ENCODE peak calls at places on chromosomes 3 and 15, in four cellular contexts. Z is CD8-positive, alpha-beta memory T cell; I is GM06990; O is hepatocyte. C is an unnamed sample.

GRCh38 chr3:100753846-100754245 is 44.6 kb downstream of the TFG start:
- DNase-seq in I (no peak), Z (no peak), O (no peak), C (no peak)

GRCh38 chr3:14802332-14802731 is 16.4 kb upstream of the FGD5 start:
- DNase-seq in I (no peak), Z (no peak), O (no peak), C (no peak)

GRCh38 chr15:57640935-57641682 is 49.4 kb downstream of the MYZAP start:
- DNase-seq in Z (no peak), I (no peak), O (peak), C (no peak)

GRCh38 chr3:196471551-196471950 is 32.0 kb downstream of the RNF168 start:
- DNase-seq in O (no peak), I (no peak), Z (no peak), C (no peak)

GRCh38 chr15:61889706-61890105 is 170.5 kb downstream of the VPS13C start:
- DNase-seq in O (no peak), Z (no peak), I (no peak), C (no peak)

GRCh38 chr3:119175869-119176756 is 2.7 kb downstream of the UPK1B start:
- DNase-seq in Z (no peak), I (no peak), O (peak), C (peak)

GRCh38 chr3:132870596-132870995 is 148.4 kb upstream of the NPHP3 start:
- DNase-seq in I (no peak), O (no peak), Z (no peak), C (no peak)

GRCh38 chr3:53079791-53080555 is 34.1 kb upstream of the SFMBT1 start:
- DNase-seq in Z (no peak), O (no peak), I (no peak), C (no peak)

GRCh38 chr3:191399918-191400317 is 61.0 kb upstream of the PYDC2 start:
- DNase-seq in O (no peak), Z (no peak), I (no peak), C (no peak)

GRCh38 chr3:183545688-183546087 is 9.8 kb downstream of the KLHL6 start:
- DNase-seq in I (no peak), O (no peak), Z (no peak), C (no peak)

GRCh38 chr3:52182691-52183090 is 15.3 kb upstream of the ALAS1 start:
- DNase-seq in Z (no peak), O (no peak), I (no peak), C (no peak)

GRCh38 chr15:72184165-72184811 is 13.3 kb downstream of the GRAMD2A start:
- DNase-seq in Z (no peak), O (peak), I (no peak), C (peak)

GRCh38 chr3:113533534-113533892 is 1.2 kb downstream of the SIDT1 start:
- DNase-seq in I (no peak), O (no peak), Z (peak), C (no peak)

GRCh38 chr15:33292718-33293307 is 18.0 kb upstream of the RYR3 start:
- DNase-seq in Z (no peak), O (peak), I (no peak), C (no peak)

GRCh38 chr3:99128740-99129505 is 227.4 kb upstream of the DCBLD2 start:
- DNase-seq in Z (no peak), O (no peak), I (no peak), C (peak)

GRCh38 chr3:52495096-52495495 is at the start of gene STAB1:
- DNase-seq in Z (no peak), O (no peak), I (no peak), C (no peak)

GRCh38 chr3:143825513-143825912 is 22.8 kb downstream of the SLC9A9 start:
- DNase-seq in Z (no peak), I (peak), O (no peak), C (no peak)

GRCh38 chr3:31230425-31230824 is 302.3 kb upstream of the STT3B start:
- DNase-seq in O (no peak), Z (no peak), I (no peak), C (no peak)

GRCh38 chr3:121855555-121855954 is 20.5 kb downstream of the EAF2 start:
- DNase-seq in Z (no peak), I (no peak), O (peak), C (no peak)

GRCh38 chr3:63706321-63707085 is 54.0 kb downstream of the SNTN start:
- DNase-seq in O (no peak), I (no peak), Z (no peak), C (no peak)

GRCh38 chr3:114370537-114371174 is 76.8 kb downstream of the TIGIT start:
- DNase-seq in I (no peak), Z (no peak), O (no peak), C (no peak)

GRCh38 chr15:76575177-76576078 is 238.9 kb downstream of the ISL2 start:
- DNase-seq in O (no peak), I (peak), Z (no peak), C (no peak)

GRCh38 chr15:101329309-101329863 is 34.3 kb upstream of the SNRPA1 start:
- DNase-seq in Z (no peak), I (no peak), O (no peak), C (peak)

GRCh38 chr3:7289113-7289512 is 428.2 kb downstream of the GRM7 start:
- DNase-seq in O (no peak), I (no peak), Z (no peak), C (no peak)

GRCh38 chr15:71133734-71134464 is 18.6 kb downstream of the THSD4 start:
- DNase-seq in O (no peak), I (no peak), Z (no peak), C (no peak)

GRCh38 chr15:97968380-97968779 is 7.9 kb downstream of the ARRDC4 start:
- DNase-seq in O (no peak), Z (no peak), I (no peak), C (no peak)

GRCh38 chr3:197528190-197528589 is 27.6 kb downstream of the BDH1 start:
- DNase-seq in I (no peak), Z (no peak), O (no peak), C (peak)

GRCh38 chr15:65044724-65045481 is at the start of gene SLC51B:
- DNase-seq in I (no peak), Z (no peak), O (peak), C (no peak)

GRCh38 chr3:140953028-140953960 is 11.7 kb downstream of the SLC25A36 start:
- DNase-seq in O (peak), I (no peak), Z (no peak), C (peak)

GRCh38 chr3:84985795-84986194 is 27.0 kb downstream of the CADM2 start:
- DNase-seq in O (no peak), I (no peak), Z (no peak), C (no peak)

GRCh38 chr15:64453689-64454037 is 6.7 kb upstream of the ZNF609 start:
- DNase-seq in Z (no peak), O (no peak), I (no peak), C (no peak)

GRCh38 chr3:58222161-58222724 is 11.5 kb upstream of the DNASE1L3 start:
- DNase-seq in I (no peak), Z (no peak), O (peak), C (no peak)

GRCh38 chr15:72118400-72118978 is at the start of gene SENP8:
- DNase-seq in O (no peak), Z (no peak), I (no peak), C (peak)

GRCh38 chr3:187550446-187550845 is 119.7 kb downstream of the SST start:
- DNase-seq in Z (no peak), O (no peak), I (no peak), C (no peak)

GRCh38 chr3:123724306-123724705 is 139.5 kb upstream of the HACD2 start:
- DNase-seq in O (no peak), Z (no peak), I (no peak), C (no peak)

GRCh38 chr3:113436794-113437193 is 4.5 kb downstream of the CFAP44 start:
- DNase-seq in Z (no peak), I (no peak), O (peak), C (peak)

GRCh38 chr3:100941046-100941445 is 52.2 kb downstream of the ABI3BP start:
- DNase-seq in O (no peak), I (no peak), Z (no peak), C (no peak)

GRCh38 chr3:4355401-4356224 is 52.4 kb downstream of the SETMAR start:
- DNase-seq in Z (no peak), I (no peak), O (peak), C (peak)

DNA sequence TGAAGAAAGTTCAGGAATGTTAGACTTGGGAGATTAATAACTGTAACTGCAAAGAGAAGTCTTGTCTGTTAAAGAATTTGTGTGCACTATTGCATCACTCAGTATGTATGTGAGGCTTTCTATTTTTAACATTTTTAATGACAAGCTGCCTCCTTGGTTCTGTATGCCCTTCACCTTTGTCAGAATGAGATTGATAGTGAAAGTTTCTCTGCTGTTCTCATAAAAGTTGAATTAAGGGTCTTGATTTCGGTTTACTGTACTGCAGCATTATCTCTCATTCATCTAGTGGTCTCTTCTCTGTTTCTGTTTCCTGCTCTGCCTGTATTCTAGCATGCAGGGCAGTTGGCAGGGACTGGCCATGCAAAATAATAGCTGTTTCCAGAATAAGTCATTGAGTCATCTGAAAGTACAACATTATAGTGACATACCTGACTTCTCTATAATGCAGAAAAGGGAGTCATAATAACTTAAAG is 454.9 kb downstream of the IL5RA start:
- DNase-seq in Z (no peak), I (peak), O (no peak), C (peak)
- H3K4me3 ChIP-seq in Z (no peak), I (no peak), O (no peak), C (no peak)

GRCh38 chr3:147393261-147393964 is 12.9 kb downstream of the ZIC4 start:
- DNase-seq in O (no peak), I (no peak), Z (no peak), C (no peak)
- H3K4me3 ChIP-seq in O (no peak), I (no peak), Z (no peak), C (peak)

DNA sequence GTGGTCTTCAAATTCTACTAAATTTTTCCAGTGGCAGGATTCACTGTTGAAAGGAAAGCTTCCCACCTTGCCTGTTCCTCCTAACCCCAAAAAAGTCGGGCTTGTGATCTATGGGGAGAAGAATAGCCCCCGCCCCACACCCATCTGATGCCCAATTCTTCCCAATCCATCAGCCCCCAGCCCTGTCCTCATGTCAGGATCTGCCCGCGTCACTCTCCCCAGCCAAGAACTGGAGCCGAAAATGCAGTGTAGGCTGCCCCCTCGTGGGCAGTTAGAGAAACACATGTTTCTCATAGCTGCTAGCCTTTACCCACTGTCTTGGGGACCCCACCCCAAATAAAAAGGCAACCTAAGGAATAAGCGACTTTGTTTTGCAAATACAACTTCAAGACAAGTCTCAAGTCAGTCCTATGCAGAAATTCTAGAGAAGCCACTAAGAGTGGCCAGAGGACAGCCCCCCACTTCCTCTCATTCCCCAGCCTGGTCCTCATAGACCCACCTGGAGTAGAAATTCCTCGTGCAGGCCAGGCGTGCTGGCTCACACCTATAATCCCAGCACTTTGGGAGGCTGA is 13.0 kb upstream of the CSK start:
- DNase-seq in Z (peak), I (no peak), O (peak), C (peak)
- H3K4me3 ChIP-seq in Z (no peak), I (no peak), O (no peak), C (peak)

DNA sequence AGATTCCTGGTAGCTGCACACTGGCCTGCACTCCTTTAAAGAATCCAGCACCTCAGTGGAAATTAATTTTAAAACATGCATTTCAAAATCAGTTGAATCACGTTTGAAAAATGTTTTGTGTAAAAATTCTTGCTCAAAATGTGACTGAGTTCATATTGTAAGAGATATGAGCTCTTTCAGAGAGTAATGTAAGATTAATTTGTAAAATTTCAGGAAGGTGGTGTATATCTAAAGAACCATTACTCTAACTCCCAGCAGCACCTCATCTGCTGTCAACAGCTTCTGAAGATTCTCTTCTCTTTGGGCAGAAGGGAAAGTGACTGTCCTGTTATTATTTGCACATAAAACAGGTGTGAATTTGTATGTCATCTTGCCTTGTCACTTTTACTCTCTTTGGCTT is 97.5 kb upstream of the PLXNA1 start:
- DNase-seq in I (no peak), Z (no peak), O (no peak), C (peak)
- H3K4me3 ChIP-seq in I (no peak), Z (no peak), O (no peak), C (no peak)

C was measured in osteoblast.